ENCODE peak calls at places on chromosomes 11 and 22, in eight cellular contexts. M is CD4-positive, alpha-beta T cell; W is pancreas; P is spleen; U is thoracic aorta; O is DND-41; S is CD8-positive, alpha-beta memory T cell; B is right atrium auricular region. A is an unnamed sample.

GRCh38 chr11:68430801-68431200 is 29.8 kb upstream of the PPP6R3 start:
- DNase-seq in M (no peak), W (no peak), P (no peak), U (no peak), O (no peak), S (no peak), B (no peak), A (no peak)

GRCh38 chr11:29306527-29306926 is 710.3 kb downstream of the KCNA4 start:
- DNase-seq in M (no peak), W (no peak), P (no peak), U (no peak), O (no peak), S (no peak), B (no peak), A (no peak)

GRCh38 chr22:20299736-20300136 is 20.1 kb downstream of the DGCR6L start:
- DNase-seq in M (peak; percentile 23), W (peak; percentile 86), P (peak; percentile 86), U (no peak), O (no peak), S (no peak), B (no peak), A (no peak)

GRCh38 chr11:69241844-69242582 is 51.9 kb upstream of the MYEOV start:
- DNase-seq in M (no peak), W (no peak), P (no peak), U (no peak), O (no peak), S (no peak), B (no peak), A (no peak)

GRCh38 chr11:76115555-76115954 is 90.7 kb downstream of the WNT11 start:
- DNase-seq in M (no peak), W (no peak), P (no peak), U (no peak), O (no peak), S (no peak), B (no peak), A (no peak)

GRCh38 chr11:30452114-30452513 is 129.2 kb downstream of the ARL14EP start:
- DNase-seq in M (no peak), W (no peak), P (no peak), U (no peak), O (no peak), S (no peak), B (no peak), A (no peak)

GRCh38 chr22:21067901-21068680 is 22.3 kb downstream of the LRRC74B start:
- DNase-seq in M (no peak), W (no peak), P (no peak), U (no peak), O (no peak), S (no peak), B (no peak), A (no peak)

GRCh38 chr11:87967459-87967858 is 207.8 kb downstream of the RAB38 start:
- DNase-seq in M (no peak), W (no peak), P (no peak), U (no peak), O (no peak), S (no peak), B (no peak), A (no peak)

GRCh38 chr11:119516060-119516459 is 93.1 kb upstream of the THY1 start:
- DNase-seq in M (no peak), W (no peak), P (no peak), U (no peak), O (no peak), S (no peak), B (no peak), A (no peak)

GRCh38 chr11:9003573-9004309 is at the start of gene NRIP3:
- DNase-seq in M (peak; percentile 82), W (peak; percentile 78), P (peak; percentile 92), U (peak; percentile 30), O (peak; percentile 31), S (peak; percentile 84), B (peak; percentile 67), A (no peak)

GRCh38 chr11:5547982-5548381 is 358 bp downstream of the OR52H1 start:
- DNase-seq in M (no peak), W (no peak), P (no peak), U (no peak), O (no peak), S (no peak), B (no peak), A (no peak)

GRCh38 chr11:62726156-62727006 is 876 bp downstream of the HNRNPUL2 start:
- DNase-seq in M (no peak), W (peak; percentile 82), P (no peak), U (no peak), O (peak; percentile 35), S (no peak), B (no peak), A (no peak)

GRCh38 chr11:94147433-94147845 is 18.8 kb downstream of the PANX1 start:
- DNase-seq in M (no peak), W (no peak), P (no peak), U (no peak), O (peak; percentile 32), S (no peak), B (no peak), A (no peak)

GRCh38 chr11:86948733-86949132 is 6.5 kb downstream of the FZD4 start:
- DNase-seq in M (no peak), W (no peak), P (no peak), U (no peak), O (no peak), S (no peak), B (no peak), A (no peak)

DNA sequence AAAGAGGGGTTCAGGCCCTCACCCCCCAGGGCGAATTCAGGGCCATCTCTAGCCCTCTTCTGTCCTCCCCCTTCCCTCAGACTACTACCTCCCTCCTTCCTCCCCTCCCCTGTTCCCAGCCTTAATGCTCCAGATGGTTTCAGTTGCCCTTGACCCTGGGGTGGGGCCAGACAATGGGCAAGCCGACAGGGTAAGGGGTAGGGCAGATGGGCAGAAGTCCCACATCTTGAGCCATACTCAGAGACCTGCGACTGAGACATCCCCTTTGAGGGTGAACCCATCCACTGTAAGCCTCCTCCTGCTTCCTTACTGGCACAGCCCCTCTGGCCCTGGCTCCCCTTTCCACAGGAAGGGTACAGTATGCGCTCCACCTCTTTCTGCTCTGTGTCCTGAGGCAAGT is 1.9 kb downstream of the RHBDD3 start:
- DNase-seq in M (no peak), W (no peak), P (no peak), U (no peak), O (no peak), S (no peak), B (no peak), A (no peak)
- H3K27ac ChIP-seq in M (no peak overlapping the region), W (no peak overlapping the region), P (peak overlapping the region; percentile 99), U (no peak overlapping the region), O (peak overlapping the region; percentile 100), S (no peak overlapping the region), B (no peak overlapping the region), A (no peak overlapping the region)

DNA sequence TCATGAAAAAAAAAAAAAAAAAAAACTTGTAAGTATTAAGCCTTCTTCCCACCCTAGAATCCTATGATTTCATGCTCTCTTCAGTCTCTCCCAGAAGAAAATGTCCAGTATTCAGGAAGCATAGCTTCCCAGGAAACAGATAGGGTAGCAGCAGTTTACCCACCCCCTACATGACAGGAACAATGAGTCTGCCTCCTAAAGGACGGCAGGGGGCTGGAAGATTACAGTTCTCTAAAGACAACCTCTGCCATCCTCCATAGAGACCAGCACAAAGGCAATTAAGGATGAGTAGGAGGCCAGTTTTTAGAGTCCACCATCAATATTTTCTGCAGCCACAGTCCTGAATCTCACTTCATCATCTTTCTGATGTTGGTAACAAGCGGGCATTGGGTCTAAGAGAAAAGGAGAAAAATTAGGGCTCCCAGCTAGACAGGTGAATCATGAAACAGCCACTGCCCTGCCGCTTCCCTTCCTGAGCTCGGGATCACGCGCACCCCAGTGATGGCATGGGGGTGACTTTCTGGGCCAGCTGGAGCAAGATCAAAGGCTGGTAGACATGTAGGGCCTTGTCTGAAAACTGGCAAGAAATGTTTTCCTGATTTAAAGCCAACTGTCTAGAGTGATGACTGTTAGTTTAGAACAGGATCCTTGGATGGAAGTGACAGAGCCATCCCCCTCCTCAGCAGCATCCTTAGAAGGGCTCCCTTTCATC is 322.8 kb downstream of the LARGE1 start:
- DNase-seq in M (no peak), W (no peak), P (no peak), U (no peak), O (no peak), S (no peak), B (no peak), A (no peak)
- H3K27ac ChIP-seq in M (no peak overlapping the region), W (no peak overlapping the region), P (no peak overlapping the region), U (no peak overlapping the region), O (no peak overlapping the region), S (no peak overlapping the region), B (no peak overlapping the region), A (no peak overlapping the region)

GRCh38 chr11:61120099-61120864 is 18.0 kb downstream of the CD5 start:
- DNase-seq in M (no peak), W (no peak), P (no peak), U (no peak), O (no peak), S (no peak), B (no peak), A (no peak)

GRCh38 chr11:61119571-61119970 is 17.3 kb downstream of the CD5 start:
- DNase-seq in M (no peak), W (no peak), P (no peak), U (no peak), O (no peak), S (no peak), B (no peak), A (no peak)

GRCh38 chr11:61122761-61123160 is 20.5 kb downstream of the CD5 start:
- DNase-seq in M (no peak), W (peak; percentile 36), P (no peak), U (no peak), O (no peak), S (no peak), B (no peak), A (no peak)

GRCh38 chr11:61121917-61122316 is 19.6 kb downstream of the CD5 start:
- DNase-seq in M (no peak), W (no peak), P (no peak), U (no peak), O (no peak), S (no peak), B (no peak), A (no peak)

DNA sequence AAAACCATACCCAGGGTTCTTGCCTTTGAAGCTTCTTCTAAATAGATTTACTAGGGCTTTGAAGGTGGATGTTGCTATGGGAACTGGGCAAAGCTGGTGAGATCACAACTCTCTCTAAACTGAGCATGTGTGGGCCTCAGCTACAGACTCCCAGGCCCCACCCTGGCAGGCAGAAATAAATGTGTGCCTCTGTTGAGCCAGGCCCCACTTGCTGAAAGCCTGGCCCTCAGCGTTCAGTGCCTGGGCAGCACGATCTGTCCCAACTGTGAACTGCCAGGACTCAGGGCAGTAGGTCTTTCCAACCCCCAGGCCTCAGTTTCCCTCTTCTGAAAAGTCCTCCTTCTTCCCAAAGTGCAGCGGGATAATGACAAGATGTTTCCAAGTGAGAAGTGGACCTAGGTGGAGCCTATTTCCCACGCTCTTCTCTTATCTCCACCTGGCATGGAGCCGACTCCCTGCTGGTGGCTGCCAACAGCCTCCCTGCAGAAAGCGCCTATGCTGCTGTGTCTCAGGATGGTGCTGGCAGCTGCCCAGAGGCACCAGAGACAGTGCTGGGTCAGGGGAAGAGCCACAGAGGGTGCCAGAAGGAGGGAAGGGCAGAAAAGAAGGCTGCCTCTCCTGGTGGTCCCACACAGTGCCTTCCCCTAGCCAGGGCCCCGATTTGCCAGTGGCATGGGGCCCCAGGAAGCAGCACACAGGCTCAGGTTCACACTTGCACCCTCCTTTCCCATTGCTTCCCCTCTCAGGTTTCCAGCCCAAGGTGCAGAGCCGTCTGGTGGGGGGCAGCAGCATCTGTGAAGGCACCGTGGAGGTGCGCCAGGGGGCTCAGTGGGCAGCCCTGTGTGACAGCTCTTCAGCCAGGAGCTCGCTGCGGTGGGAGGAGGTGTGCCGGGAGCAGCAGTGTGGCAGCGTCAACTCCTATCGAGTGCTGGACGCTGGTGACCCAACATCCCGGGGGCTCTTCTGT is 18.9 kb downstream of the CD5 start:
- DNase-seq in M (peak; percentile 78), W (peak; percentile 87), P (no peak), U (no peak), O (peak; percentile 51), S (no peak), B (no peak), A (no peak)
- H3K27ac ChIP-seq in M (peak overlapping the region; percentile 64), W (no peak overlapping the region), P (no peak overlapping the region), U (no peak overlapping the region), O (no peak overlapping the region), S (no peak overlapping the region), B (no peak overlapping the region), A (peak overlapping the region; percentile 65)

GRCh38 chr11:66266378-66267038 is 1.9 kb upstream of the RAB1B start:
- DNase-seq in M (no peak), W (peak; percentile 82), P (peak; percentile 87), U (no peak), O (no peak), S (no peak), B (no peak), A (no peak)
- H3K27ac ChIP-seq in M (peak overlapping the region; percentile 55), W (no peak overlapping the region), P (peak overlapping the region; percentile 97), U (peak overlapping the region; percentile 97), O (no peak overlapping the region), S (no peak overlapping the region), B (peak overlapping the region; percentile 97), A (peak overlapping the region; percentile 96)